ENCODE peak calls at places on chromosome 3, in five cellular contexts. R is heart left ventricle, T is pancreas, Z is MM.1S, H is HCT116. E is an unnamed sample.
A peak's percentile ranks its signal among the peaks of the same experiment; 100 is the strongest.

GRCh38 chr3:100913870-100914654 is 79.2 kb downstream of the ABI3BP start:
- DNase-seq in R (no peak), T (no peak), Z (no peak), H (no peak), E (peak; percentile 81)

GRCh38 chr3:113231827-113232253 is 20.5 kb downstream of the BOC start:
- DNase-seq in R (no peak), T (peak; percentile 32), Z (no peak), H (peak; percentile 50), E (peak; percentile 92)

GRCh38 chr3:23704316-23704715 is 101.4 kb upstream of the UBE2E1 start:
- DNase-seq in R (no peak), T (no peak), Z (no peak), H (no peak), E (no peak)

GRCh38 chr3:27479816-27480543 is 4.2 kb downstream of the SLC4A7 start:
- DNase-seq in R (no peak), T (no peak), Z (no peak), H (no peak), E (no peak)

GRCh38 chr3:74692-75243 is 121.8 kb upstream of the CHL1 start:
- DNase-seq in R (no peak), T (no peak), Z (no peak), H (no peak), E (no peak)

GRCh38 chr3:160232014-160232413 is 6.8 kb downstream of the C3orf80 start:
- DNase-seq in R (no peak), T (no peak), Z (no peak), H (no peak), E (no peak)

GRCh38 chr3:58237940-58238681 is 519 bp downstream of the ABHD6 start:
- DNase-seq in R (peak; percentile 76), T (peak; percentile 56), Z (peak; percentile 60), H (no peak), E (no peak)

GRCh38 chr3:149831321-149831720 is 18.3 kb downstream of the RNF13 start:
- DNase-seq in R (no peak), T (no peak), Z (no peak), H (no peak), E (no peak)

GRCh38 chr3:103818800-103819199 is 1384.0 kb downstream of the ZPLD1 start:
- DNase-seq in R (no peak), T (no peak), Z (no peak), H (no peak), E (no peak)

GRCh38 chr3:12194669-12195161 is 36.0 kb upstream of the TIMP4 start:
- DNase-seq in R (no peak), T (no peak), Z (no peak), H (peak; percentile 86), E (no peak)

GRCh38 chr3:38348903-38349302 is 2.3 kb downstream of the XYLB start:
- DNase-seq in R (no peak), T (no peak), Z (no peak), H (no peak), E (peak; percentile 38)

GRCh38 chr3:40071683-40072238 is 237.7 kb upstream of the EIF1B start:
- DNase-seq in R (no peak), T (no peak), Z (no peak), H (no peak), E (no peak)

GRCh38 chr3:126781406-126781805 is 77.4 kb downstream of the CHCHD6 start:
- DNase-seq in R (no peak), T (no peak), Z (no peak), H (no peak), E (no peak)

GRCh38 chr3:104870276-104870675 is 496.4 kb upstream of the ALCAM start:
- DNase-seq in R (no peak), T (no peak), Z (no peak), H (no peak), E (no peak)

GRCh38 chr3:24583004-24583403 is 88.4 kb upstream of the THRB start:
- DNase-seq in R (no peak), T (peak; percentile 16), Z (no peak), H (no peak), E (peak; percentile 10)

GRCh38 chr3:150741497-150742140 is 21.4 kb downstream of the SIAH2 start:
- DNase-seq in R (no peak), T (no peak), Z (no peak), H (no peak), E (no peak)

GRCh38 chr3:161454615-161455014 is 42.0 kb upstream of the OTOL1 start:
- DNase-seq in R (no peak), T (no peak), Z (no peak), H (no peak), E (no peak)

GRCh38 chr3:52126036-52126435 is 28.2 kb downstream of the POC1A start:
- DNase-seq in R (peak; percentile 8), T (no peak), Z (no peak), H (no peak), E (no peak)

GRCh38 chr3:187743195-187744141 is 1.8 kb downstream of the BCL6 start:
- DNase-seq in R (peak; percentile 77), T (peak; percentile 65), Z (no peak), H (no peak), E (peak; percentile 41)

GRCh38 chr3:163924600-163924999 is 1153.7 kb downstream of the SI start:
- DNase-seq in R (no peak), T (no peak), Z (peak; percentile 78), H (no peak), E (no peak)

GRCh38 chr3:49295489-49296058 is 18.5 kb upstream of the C3orf62 start:
- DNase-seq in R (no peak), T (no peak), Z (no peak), H (peak; percentile 22), E (peak; percentile 32)

GRCh38 chr3:111874177-111874820 is 15.2 kb downstream of the PHLDB2 start:
- DNase-seq in R (no peak), T (no peak), Z (no peak), H (peak; percentile 93), E (peak; percentile 86)

GRCh38 chr3:119913021-119913420 is 131.1 kb downstream of the NR1I2 start:
- DNase-seq in R (no peak), T (no peak), Z (no peak), H (no peak), E (no peak)

GRCh38 chr3:48997714-48998637 is 7.9 kb downstream of the P4HTM start:
- DNase-seq in R (no peak), T (no peak), Z (no peak), H (no peak), E (no peak)

GRCh38 chr3:196149375-196149774 is 61.8 kb downstream of the ZDHHC19 start:
- DNase-seq in R (no peak), T (no peak), Z (no peak), H (no peak), E (peak; percentile 9)

GRCh38 chr3:124829819-124830554 is 57.2 kb downstream of the ITGB5 start:
- DNase-seq in R (no peak), T (no peak), Z (no peak), H (no peak), E (no peak)

DNA sequence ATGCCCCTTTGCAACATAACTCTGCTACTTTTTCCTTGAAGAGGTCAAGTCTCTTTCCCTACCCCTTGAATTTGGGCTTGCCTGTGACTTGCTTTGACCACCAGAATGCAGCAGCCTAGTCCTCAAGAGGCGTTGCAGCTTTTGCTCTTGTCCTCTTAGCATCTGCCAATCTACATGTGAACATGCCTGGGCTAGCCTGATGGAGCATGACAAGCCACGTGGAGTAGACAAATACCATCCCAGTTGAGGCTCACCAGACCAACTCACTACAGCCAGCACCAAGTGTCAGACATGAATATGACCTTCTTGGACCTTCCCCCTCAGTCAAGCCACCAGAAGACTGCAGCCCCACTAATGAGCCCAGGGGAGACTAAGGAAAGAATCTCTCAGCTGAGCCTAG is 32.9 kb downstream of the AMOTL2 start:
- DNase-seq in R (no peak), T (no peak), Z (no peak), H (no peak), E (no peak)
- TF ChIP-seq CTCF in R (no peak), T (no peak), Z (no peak), H (no peak), E (no peak)

GRCh38 chr3:72245183-72245811 is 460.3 kb upstream of the PROK2 start:
- DNase-seq in R (peak; percentile 86), T (no peak), Z (no peak), H (no peak), E (no peak)

GRCh38 chr3:72247645-72248388 is 462.9 kb upstream of the PROK2 start:
- DNase-seq in R (peak; percentile 51), T (no peak), Z (no peak), H (no peak), E (no peak)

GRCh38 chr3:72247126-72247525 is 462.2 kb upstream of the PROK2 start:
- DNase-seq in R (no peak), T (no peak), Z (no peak), H (no peak), E (no peak)

GRCh38 chr3:72248389-72248761 is 463.4 kb upstream of the PROK2 start:
- DNase-seq in R (no peak), T (no peak), Z (no peak), H (no peak), E (no peak)

GRCh38 chr3:72246685-72247084 is 461.7 kb upstream of the PROK2 start:
- DNase-seq in R (peak; percentile 73), T (no peak), Z (no peak), H (no peak), E (no peak)
- H3K27me3 ChIP-seq in R (no peaks in the 10 kb centered on the region), T (no peaks in the 10 kb centered on the region), Z (no peaks in the 10 kb centered on the region), H (peaks cover 38% of the 10 kb centered on the region), E (no peaks in the 10 kb centered on the region)

DNA sequence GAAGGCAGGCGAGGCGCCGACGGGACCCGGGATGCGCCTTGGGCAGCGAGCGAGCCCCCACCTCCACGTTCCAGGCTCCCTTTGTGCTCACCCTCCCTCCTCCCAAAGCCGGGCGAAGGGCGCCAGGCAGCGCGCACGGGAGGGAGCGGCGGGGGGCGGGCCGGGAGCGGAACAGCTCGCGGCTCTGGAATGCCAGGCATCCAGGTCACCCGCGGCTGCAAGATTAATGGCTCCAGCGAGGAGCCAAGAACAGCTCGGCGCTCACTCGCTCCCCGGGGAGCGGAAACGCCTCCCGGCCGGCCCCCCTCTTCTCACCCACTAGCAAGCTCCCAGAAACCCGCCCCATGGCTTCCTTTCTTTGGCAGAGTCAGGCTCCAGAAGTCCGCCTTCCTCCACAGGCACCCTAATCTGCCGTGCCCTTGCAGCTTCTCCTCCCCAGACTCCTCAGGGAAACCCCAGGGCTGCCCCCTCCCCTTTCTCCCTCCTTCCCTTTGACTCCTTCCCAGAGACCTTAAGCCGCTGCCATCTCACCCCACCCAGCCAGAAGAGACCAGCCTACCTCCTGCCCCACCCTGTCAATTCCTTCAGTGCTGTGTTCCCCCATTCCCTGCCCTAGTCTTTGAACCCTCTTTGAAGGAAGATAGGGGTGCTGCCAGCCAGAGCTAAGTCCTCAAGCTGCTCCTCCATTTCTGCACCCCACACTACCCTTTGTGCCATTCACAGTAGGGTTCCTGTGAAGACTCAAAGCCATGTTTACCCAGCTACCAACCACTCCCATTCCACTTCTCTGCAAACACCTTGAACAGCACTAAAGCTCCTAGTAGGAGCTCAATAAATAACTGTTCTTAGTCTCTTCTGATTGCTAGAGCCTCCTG is 9.9 kb downstream of the AMOTL2 start:
- DNase-seq in R (peak; percentile 96), T (peak; percentile 88), Z (no peak), H (peak; percentile 74), E (peak; percentile 95)
- H3K4me3 ChIP-seq in R (peak overlapping the region; percentile 23), T (peak overlapping the region; percentile 34), Z (no peak overlapping the region), H (peak overlapping the region; percentile 21), E (peak overlapping the region; percentile 5)

GRCh38 chr3:99809565-99809964 is 8.1 kb upstream of the CMSS1 start:
- DNase-seq in R (no peak), T (no peak), Z (no peak), H (no peak), E (no peak)

GRCh38 chr3:99810403-99810802 is 7.3 kb upstream of the CMSS1 start:
- DNase-seq in R (no peak), T (no peak), Z (no peak), H (no peak), E (no peak)

GRCh38 chr3:99808163-99808794 is 9.4 kb upstream of the CMSS1 start:
- DNase-seq in R (no peak), T (peak; percentile 32), Z (peak; percentile 46), H (peak; percentile 68), E (peak; percentile 87)

GRCh38 chr3:99799420-99799819 is 18.2 kb upstream of the CMSS1 start:
- DNase-seq in R (no peak), T (no peak), Z (no peak), H (no peak), E (no peak)

GRCh38 chr3:99805160-99805559 is 12.5 kb upstream of the CMSS1 start:
- DNase-seq in R (no peak), T (no peak), Z (no peak), H (no peak), E (no peak)
- TF ChIP-seq CTCF in R (no peak), T (no peak), Z (no peak), H (no peak), E (no peak)